ENCODE peak calls at places on chromosome 11, in seven cellular contexts. One of them, this sample, is unnamed.

GRCh38 chr11:61897387-61898246 is 6.3 kb upstream of the FADS3 start:
- DNase-seq in upper lobe of right lung: peak; percentile 88
- DNase-seq in stimulated activated CD4-positive, alpha-beta T cell treated with anti-CD3 and anti-CD28 coated beads, Interleukin-1b, Interleukin-23, amount 100 ng/mL, for 1 hour: peak; percentile 50
- DNase-seq in Calu3: peak; percentile 91
- DNase-seq in WTC11: peak; percentile 94
- DNase-seq in activated CD4-positive, alpha-beta T cell treated with anti-CD3 and anti-CD28 coated beads, Interleukin-2, amount 50 U/mL, for 24 hours: peak; percentile 61
- DNase-seq in amniotic epithelial cell: peak; percentile 29
- DNase-seq in this sample: no peak

GRCh38 chr11:16713594-16713993 is 24.9 kb upstream of the C11orf58 start:
- DNase-seq in WTC11: no peak
- DNase-seq in amniotic epithelial cell: no peak
- DNase-seq in stimulated activated CD4-positive, alpha-beta T cell treated with anti-CD3 and anti-CD28 coated beads, Interleukin-1b, Interleukin-23, amount 100 ng/mL, for 1 hour: no peak
- DNase-seq in upper lobe of right lung: no peak
- DNase-seq in activated CD4-positive, alpha-beta T cell treated with anti-CD3 and anti-CD28 coated beads, Interleukin-2, amount 50 U/mL, for 24 hours: no peak
- DNase-seq in Calu3: no peak
- DNase-seq in this sample: no peak

GRCh38 chr11:117143390-117143789 is 697 bp upstream of the PAFAH1B2 start:
- DNase-seq in WTC11: no peak
- DNase-seq in activated CD4-positive, alpha-beta T cell treated with anti-CD3 and anti-CD28 coated beads, Interleukin-2, amount 50 U/mL, for 24 hours: no peak
- DNase-seq in Calu3: no peak
- DNase-seq in upper lobe of right lung: no peak
- DNase-seq in amniotic epithelial cell: peak; percentile 59
- DNase-seq in stimulated activated CD4-positive, alpha-beta T cell treated with anti-CD3 and anti-CD28 coated beads, Interleukin-1b, Interleukin-23, amount 100 ng/mL, for 1 hour: no peak
- DNase-seq in this sample: peak; percentile 48

GRCh38 chr11:75655619-75656018 is 13.2 kb downstream of the MAP6 start:
- DNase-seq in upper lobe of right lung: no peak
- DNase-seq in WTC11: no peak
- DNase-seq in Calu3: no peak
- DNase-seq in activated CD4-positive, alpha-beta T cell treated with anti-CD3 and anti-CD28 coated beads, Interleukin-2, amount 50 U/mL, for 24 hours: no peak
- DNase-seq in amniotic epithelial cell: no peak
- DNase-seq in stimulated activated CD4-positive, alpha-beta T cell treated with anti-CD3 and anti-CD28 coated beads, Interleukin-1b, Interleukin-23, amount 100 ng/mL, for 1 hour: no peak
- DNase-seq in this sample: no peak

GRCh38 chr11:129611661-129612566 is 203.7 kb upstream of the TMEM45B start:
- DNase-seq in upper lobe of right lung: no peak
- DNase-seq in activated CD4-positive, alpha-beta T cell treated with anti-CD3 and anti-CD28 coated beads, Interleukin-2, amount 50 U/mL, for 24 hours: no peak
- DNase-seq in WTC11: no peak
- DNase-seq in amniotic epithelial cell: peak; percentile 20
- DNase-seq in stimulated activated CD4-positive, alpha-beta T cell treated with anti-CD3 and anti-CD28 coated beads, Interleukin-1b, Interleukin-23, amount 100 ng/mL, for 1 hour: no peak
- DNase-seq in Calu3: peak; percentile 15
- DNase-seq in this sample: no peak

GRCh38 chr11:101706541-101706940 is 122.7 kb upstream of the TRPC6 start:
- DNase-seq in activated CD4-positive, alpha-beta T cell treated with anti-CD3 and anti-CD28 coated beads, Interleukin-2, amount 50 U/mL, for 24 hours: no peak
- DNase-seq in WTC11: no peak
- DNase-seq in upper lobe of right lung: no peak
- DNase-seq in Calu3: no peak
- DNase-seq in stimulated activated CD4-positive, alpha-beta T cell treated with anti-CD3 and anti-CD28 coated beads, Interleukin-1b, Interleukin-23, amount 100 ng/mL, for 1 hour: no peak
- DNase-seq in amniotic epithelial cell: no peak
- DNase-seq in this sample: no peak

GRCh38 chr11:16607675-16608644 is 130.5 kb upstream of the C11orf58 start:
- DNase-seq in activated CD4-positive, alpha-beta T cell treated with anti-CD3 and anti-CD28 coated beads, Interleukin-2, amount 50 U/mL, for 24 hours: no peak
- DNase-seq in stimulated activated CD4-positive, alpha-beta T cell treated with anti-CD3 and anti-CD28 coated beads, Interleukin-1b, Interleukin-23, amount 100 ng/mL, for 1 hour: no peak
- DNase-seq in WTC11: peak; percentile 78
- DNase-seq in Calu3: peak; percentile 57
- DNase-seq in amniotic epithelial cell: peak; percentile 58
- DNase-seq in upper lobe of right lung: peak; percentile 74
- DNase-seq in this sample: peak; percentile 65

GRCh38 chr11:70824590-70825300 is 426.4 kb downstream of the CTTN start:
- DNase-seq in WTC11: no peak
- DNase-seq in Calu3: no peak
- DNase-seq in upper lobe of right lung: no peak
- DNase-seq in stimulated activated CD4-positive, alpha-beta T cell treated with anti-CD3 and anti-CD28 coated beads, Interleukin-1b, Interleukin-23, amount 100 ng/mL, for 1 hour: no peak
- DNase-seq in activated CD4-positive, alpha-beta T cell treated with anti-CD3 and anti-CD28 coated beads, Interleukin-2, amount 50 U/mL, for 24 hours: no peak
- DNase-seq in amniotic epithelial cell: no peak
- DNase-seq in this sample: peak; percentile 10

GRCh38 chr11:119192111-119192510 is 6.8 kb downstream of the NHERF4 start:
- DNase-seq in stimulated activated CD4-positive, alpha-beta T cell treated with anti-CD3 and anti-CD28 coated beads, Interleukin-1b, Interleukin-23, amount 100 ng/mL, for 1 hour: no peak
- DNase-seq in activated CD4-positive, alpha-beta T cell treated with anti-CD3 and anti-CD28 coated beads, Interleukin-2, amount 50 U/mL, for 24 hours: no peak
- DNase-seq in amniotic epithelial cell: peak; percentile 84
- DNase-seq in WTC11: no peak
- DNase-seq in upper lobe of right lung: no peak
- DNase-seq in Calu3: no peak
- DNase-seq in this sample: no peak

GRCh38 chr11:61058583-61059259 is 43.6 kb upstream of the CD5 start:
- DNase-seq in upper lobe of right lung: no peak
- DNase-seq in stimulated activated CD4-positive, alpha-beta T cell treated with anti-CD3 and anti-CD28 coated beads, Interleukin-1b, Interleukin-23, amount 100 ng/mL, for 1 hour: no peak
- DNase-seq in Calu3: no peak
- DNase-seq in amniotic epithelial cell: no peak
- DNase-seq in activated CD4-positive, alpha-beta T cell treated with anti-CD3 and anti-CD28 coated beads, Interleukin-2, amount 50 U/mL, for 24 hours: no peak
- DNase-seq in WTC11: no peak
- DNase-seq in this sample: no peak

GRCh38 chr11:8225589-8226036 is 38.1 kb downstream of the LMO1 start:
- DNase-seq in stimulated activated CD4-positive, alpha-beta T cell treated with anti-CD3 and anti-CD28 coated beads, Interleukin-1b, Interleukin-23, amount 100 ng/mL, for 1 hour: peak; percentile 26
- DNase-seq in WTC11: peak; percentile 96
- DNase-seq in Calu3: peak; percentile 73
- DNase-seq in activated CD4-positive, alpha-beta T cell treated with anti-CD3 and anti-CD28 coated beads, Interleukin-2, amount 50 U/mL, for 24 hours: peak; percentile 55
- DNase-seq in upper lobe of right lung: peak; percentile 80
- DNase-seq in amniotic epithelial cell: peak; percentile 34
- DNase-seq in this sample: peak; percentile 15

GRCh38 chr11:45928535-45929215 is 6.2 kb downstream of the LARGE2 start:
- DNase-seq in stimulated activated CD4-positive, alpha-beta T cell treated with anti-CD3 and anti-CD28 coated beads, Interleukin-1b, Interleukin-23, amount 100 ng/mL, for 1 hour: no peak
- DNase-seq in WTC11: no peak
- DNase-seq in amniotic epithelial cell: no peak
- DNase-seq in upper lobe of right lung: peak; percentile 53
- DNase-seq in activated CD4-positive, alpha-beta T cell treated with anti-CD3 and anti-CD28 coated beads, Interleukin-2, amount 50 U/mL, for 24 hours: no peak
- DNase-seq in Calu3: no peak
- DNase-seq in this sample: no peak

GRCh38 chr11:47938791-47939560 is 41.4 kb upstream of the PTPRJ start:
- DNase-seq in activated CD4-positive, alpha-beta T cell treated with anti-CD3 and anti-CD28 coated beads, Interleukin-2, amount 50 U/mL, for 24 hours: no peak
- DNase-seq in Calu3: no peak
- DNase-seq in amniotic epithelial cell: no peak
- DNase-seq in stimulated activated CD4-positive, alpha-beta T cell treated with anti-CD3 and anti-CD28 coated beads, Interleukin-1b, Interleukin-23, amount 100 ng/mL, for 1 hour: no peak
- DNase-seq in WTC11: no peak
- DNase-seq in upper lobe of right lung: no peak
- DNase-seq in this sample: no peak

GRCh38 chr11:59898046-59898445 is 19.5 kb downstream of the OOSP3 start:
- DNase-seq in activated CD4-positive, alpha-beta T cell treated with anti-CD3 and anti-CD28 coated beads, Interleukin-2, amount 50 U/mL, for 24 hours: no peak
- DNase-seq in upper lobe of right lung: no peak
- DNase-seq in stimulated activated CD4-positive, alpha-beta T cell treated with anti-CD3 and anti-CD28 coated beads, Interleukin-1b, Interleukin-23, amount 100 ng/mL, for 1 hour: no peak
- DNase-seq in Calu3: no peak
- DNase-seq in WTC11: no peak
- DNase-seq in amniotic epithelial cell: no peak
- DNase-seq in this sample: no peak

GRCh38 chr11:120285256-120285655 is 39.8 kb upstream of the TLCD5 start:
- DNase-seq in amniotic epithelial cell: no peak
- DNase-seq in upper lobe of right lung: no peak
- DNase-seq in stimulated activated CD4-positive, alpha-beta T cell treated with anti-CD3 and anti-CD28 coated beads, Interleukin-1b, Interleukin-23, amount 100 ng/mL, for 1 hour: no peak
- DNase-seq in WTC11: no peak
- DNase-seq in activated CD4-positive, alpha-beta T cell treated with anti-CD3 and anti-CD28 coated beads, Interleukin-2, amount 50 U/mL, for 24 hours: no peak
- DNase-seq in Calu3: no peak
- DNase-seq in this sample: no peak

GRCh38 chr11:124799384-124800225 is 601 bp downstream of the MSANTD2 start:
- DNase-seq in stimulated activated CD4-positive, alpha-beta T cell treated with anti-CD3 and anti-CD28 coated beads, Interleukin-1b, Interleukin-23, amount 100 ng/mL, for 1 hour: no peak
- DNase-seq in upper lobe of right lung: peak; percentile 76
- DNase-seq in amniotic epithelial cell: peak; percentile 6
- DNase-seq in Calu3: peak; percentile 28
- DNase-seq in WTC11: peak; percentile 49
- DNase-seq in activated CD4-positive, alpha-beta T cell treated with anti-CD3 and anti-CD28 coated beads, Interleukin-2, amount 50 U/mL, for 24 hours: peak; percentile 9
- DNase-seq in this sample: peak; percentile 12

GRCh38 chr11:111091341-111091740 is 154.2 kb upstream of the POU2AF2 start:
- DNase-seq in WTC11: no peak
- DNase-seq in Calu3: no peak
- DNase-seq in upper lobe of right lung: no peak
- DNase-seq in stimulated activated CD4-positive, alpha-beta T cell treated with anti-CD3 and anti-CD28 coated beads, Interleukin-1b, Interleukin-23, amount 100 ng/mL, for 1 hour: no peak
- DNase-seq in activated CD4-positive, alpha-beta T cell treated with anti-CD3 and anti-CD28 coated beads, Interleukin-2, amount 50 U/mL, for 24 hours: no peak
- DNase-seq in amniotic epithelial cell: no peak
- DNase-seq in this sample: no peak

GRCh38 chr11:120893431-120894206 is 130.3 kb upstream of the TBCEL start:
- DNase-seq in upper lobe of right lung: no peak
- DNase-seq in stimulated activated CD4-positive, alpha-beta T cell treated with anti-CD3 and anti-CD28 coated beads, Interleukin-1b, Interleukin-23, amount 100 ng/mL, for 1 hour: no peak
- DNase-seq in amniotic epithelial cell: no peak
- DNase-seq in WTC11: no peak
- DNase-seq in activated CD4-positive, alpha-beta T cell treated with anti-CD3 and anti-CD28 coated beads, Interleukin-2, amount 50 U/mL, for 24 hours: no peak
- DNase-seq in Calu3: no peak
- DNase-seq in this sample: no peak

GRCh38 chr11:35617687-35618496 is at the start of gene FJX1:
- DNase-seq in Calu3: peak; percentile 66
- DNase-seq in activated CD4-positive, alpha-beta T cell treated with anti-CD3 and anti-CD28 coated beads, Interleukin-2, amount 50 U/mL, for 24 hours: no peak
- DNase-seq in amniotic epithelial cell: peak; percentile 92
- DNase-seq in WTC11: peak; percentile 76
- DNase-seq in stimulated activated CD4-positive, alpha-beta T cell treated with anti-CD3 and anti-CD28 coated beads, Interleukin-1b, Interleukin-23, amount 100 ng/mL, for 1 hour: no peak
- DNase-seq in upper lobe of right lung: peak; percentile 73
- DNase-seq in this sample: peak; percentile 94

GRCh38 chr11:130890039-130890745 is 26.1 kb downstream of the SNX19 start:
- DNase-seq in WTC11: no peak
- DNase-seq in activated CD4-positive, alpha-beta T cell treated with anti-CD3 and anti-CD28 coated beads, Interleukin-2, amount 50 U/mL, for 24 hours: no peak
- DNase-seq in stimulated activated CD4-positive, alpha-beta T cell treated with anti-CD3 and anti-CD28 coated beads, Interleukin-1b, Interleukin-23, amount 100 ng/mL, for 1 hour: no peak
- DNase-seq in amniotic epithelial cell: peak; percentile 65
- DNase-seq in Calu3: no peak
- DNase-seq in upper lobe of right lung: no peak
- DNase-seq in this sample: no peak

GRCh38 chr11:88494857-88495256 is 157.3 kb upstream of the CTSC start:
- DNase-seq in upper lobe of right lung: no peak
- DNase-seq in WTC11: no peak
- DNase-seq in amniotic epithelial cell: no peak
- DNase-seq in Calu3: no peak
- DNase-seq in stimulated activated CD4-positive, alpha-beta T cell treated with anti-CD3 and anti-CD28 coated beads, Interleukin-1b, Interleukin-23, amount 100 ng/mL, for 1 hour: no peak
- DNase-seq in activated CD4-positive, alpha-beta T cell treated with anti-CD3 and anti-CD28 coated beads, Interleukin-2, amount 50 U/mL, for 24 hours: no peak
- DNase-seq in this sample: no peak

GRCh38 chr11:102991776-102992175 is 36.2 kb upstream of the MMP13 start:
- DNase-seq in Calu3: no peak
- DNase-seq in stimulated activated CD4-positive, alpha-beta T cell treated with anti-CD3 and anti-CD28 coated beads, Interleukin-1b, Interleukin-23, amount 100 ng/mL, for 1 hour: no peak
- DNase-seq in amniotic epithelial cell: no peak
- DNase-seq in WTC11: no peak
- DNase-seq in upper lobe of right lung: no peak
- DNase-seq in activated CD4-positive, alpha-beta T cell treated with anti-CD3 and anti-CD28 coated beads, Interleukin-2, amount 50 U/mL, for 24 hours: no peak
- DNase-seq in this sample: no peak

GRCh38 chr11:72673943-72674828 is at the start of gene PDE2A:
- DNase-seq in upper lobe of right lung: no peak
- DNase-seq in activated CD4-positive, alpha-beta T cell treated with anti-CD3 and anti-CD28 coated beads, Interleukin-2, amount 50 U/mL, for 24 hours: no peak
- DNase-seq in WTC11: no peak
- DNase-seq in stimulated activated CD4-positive, alpha-beta T cell treated with anti-CD3 and anti-CD28 coated beads, Interleukin-1b, Interleukin-23, amount 100 ng/mL, for 1 hour: no peak
- DNase-seq in amniotic epithelial cell: no peak
- DNase-seq in Calu3: no peak
- DNase-seq in this sample: no peak

GRCh38 chr11:93939084-93939780 is 81.9 kb upstream of the HEPHL1 start:
- DNase-seq in amniotic epithelial cell: peak; percentile 51
- DNase-seq in activated CD4-positive, alpha-beta T cell treated with anti-CD3 and anti-CD28 coated beads, Interleukin-2, amount 50 U/mL, for 24 hours: no peak
- DNase-seq in upper lobe of right lung: no peak
- DNase-seq in stimulated activated CD4-positive, alpha-beta T cell treated with anti-CD3 and anti-CD28 coated beads, Interleukin-1b, Interleukin-23, amount 100 ng/mL, for 1 hour: no peak
- DNase-seq in WTC11: no peak
- DNase-seq in Calu3: no peak
- DNase-seq in this sample: peak; percentile 36

GRCh38 chr11:64723117-64723906 is at the start of gene NRXN2:
- DNase-seq in WTC11: peak; percentile 87
- DNase-seq in Calu3: peak; percentile 77
- DNase-seq in upper lobe of right lung: peak; percentile 90
- DNase-seq in activated CD4-positive, alpha-beta T cell treated with anti-CD3 and anti-CD28 coated beads, Interleukin-2, amount 50 U/mL, for 24 hours: peak; percentile 62
- DNase-seq in stimulated activated CD4-positive, alpha-beta T cell treated with anti-CD3 and anti-CD28 coated beads, Interleukin-1b, Interleukin-23, amount 100 ng/mL, for 1 hour: peak; percentile 56
- DNase-seq in amniotic epithelial cell: peak; percentile 68
- DNase-seq in this sample: peak; percentile 84

GRCh38 chr11:134252539-134253188 is 488 bp downstream of the THYN1 start:
- DNase-seq in upper lobe of right lung: no peak
- DNase-seq in stimulated activated CD4-positive, alpha-beta T cell treated with anti-CD3 and anti-CD28 coated beads, Interleukin-1b, Interleukin-23, amount 100 ng/mL, for 1 hour: no peak
- DNase-seq in activated CD4-positive, alpha-beta T cell treated with anti-CD3 and anti-CD28 coated beads, Interleukin-2, amount 50 U/mL, for 24 hours: peak; percentile 10
- DNase-seq in amniotic epithelial cell: peak; percentile 67
- DNase-seq in Calu3: no peak
- DNase-seq in WTC11: peak; percentile 29
- DNase-seq in this sample: no peak

GRCh38 chr11:4881860-4882500 is at the start of gene OR51T1:
- DNase-seq in stimulated activated CD4-positive, alpha-beta T cell treated with anti-CD3 and anti-CD28 coated beads, Interleukin-1b, Interleukin-23, amount 100 ng/mL, for 1 hour: no peak
- DNase-seq in WTC11: no peak
- DNase-seq in Calu3: no peak
- DNase-seq in amniotic epithelial cell: peak; percentile 18
- DNase-seq in activated CD4-positive, alpha-beta T cell treated with anti-CD3 and anti-CD28 coated beads, Interleukin-2, amount 50 U/mL, for 24 hours: no peak
- DNase-seq in upper lobe of right lung: no peak
- DNase-seq in this sample: no peak

GRCh38 chr11:35418847-35419712 is at the start of gene SLC1A2:
- DNase-seq in activated CD4-positive, alpha-beta T cell treated with anti-CD3 and anti-CD28 coated beads, Interleukin-2, amount 50 U/mL, for 24 hours: no peak
- DNase-seq in amniotic epithelial cell: no peak
- DNase-seq in upper lobe of right lung: peak; percentile 70
- DNase-seq in WTC11: peak; percentile 71
- DNase-seq in stimulated activated CD4-positive, alpha-beta T cell treated with anti-CD3 and anti-CD28 coated beads, Interleukin-1b, Interleukin-23, amount 100 ng/mL, for 1 hour: no peak
- DNase-seq in Calu3: peak; percentile 18
- DNase-seq in this sample: no peak

GRCh38 chr11:38593649-38594048 is 1995.6 kb upstream of the RAG2 start:
- DNase-seq in stimulated activated CD4-positive, alpha-beta T cell treated with anti-CD3 and anti-CD28 coated beads, Interleukin-1b, Interleukin-23, amount 100 ng/mL, for 1 hour: no peak
- DNase-seq in upper lobe of right lung: no peak
- DNase-seq in activated CD4-positive, alpha-beta T cell treated with anti-CD3 and anti-CD28 coated beads, Interleukin-2, amount 50 U/mL, for 24 hours: no peak
- DNase-seq in Calu3: no peak
- DNase-seq in amniotic epithelial cell: peak; percentile 24
- DNase-seq in WTC11: no peak
- DNase-seq in this sample: peak; percentile 47

GRCh38 chr11:16867097-16867496 is 128.7 kb downstream of the C11orf58 start:
- DNase-seq in WTC11: no peak
- DNase-seq in activated CD4-positive, alpha-beta T cell treated with anti-CD3 and anti-CD28 coated beads, Interleukin-2, amount 50 U/mL, for 24 hours: no peak
- DNase-seq in upper lobe of right lung: no peak
- DNase-seq in amniotic epithelial cell: no peak
- DNase-seq in stimulated activated CD4-positive, alpha-beta T cell treated with anti-CD3 and anti-CD28 coated beads, Interleukin-1b, Interleukin-23, amount 100 ng/mL, for 1 hour: no peak
- DNase-seq in Calu3: no peak
- DNase-seq in this sample: no peak

GRCh38 chr11:130037058-130037457 is 32.6 kb upstream of the APLP2 start:
- DNase-seq in activated CD4-positive, alpha-beta T cell treated with anti-CD3 and anti-CD28 coated beads, Interleukin-2, amount 50 U/mL, for 24 hours: no peak
- DNase-seq in WTC11: no peak
- DNase-seq in amniotic epithelial cell: peak; percentile 77
- DNase-seq in stimulated activated CD4-positive, alpha-beta T cell treated with anti-CD3 and anti-CD28 coated beads, Interleukin-1b, Interleukin-23, amount 100 ng/mL, for 1 hour: no peak
- DNase-seq in upper lobe of right lung: no peak
- DNase-seq in Calu3: peak; percentile 8
- DNase-seq in this sample: peak; percentile 71

GRCh38 chr11:75280770-75281468 is 40.3 kb downstream of the TPBGL start:
- DNase-seq in WTC11: no peak
- DNase-seq in amniotic epithelial cell: no peak
- DNase-seq in upper lobe of right lung: peak; percentile 63
- DNase-seq in Calu3: no peak
- DNase-seq in activated CD4-positive, alpha-beta T cell treated with anti-CD3 and anti-CD28 coated beads, Interleukin-2, amount 50 U/mL, for 24 hours: no peak
- DNase-seq in stimulated activated CD4-positive, alpha-beta T cell treated with anti-CD3 and anti-CD28 coated beads, Interleukin-1b, Interleukin-23, amount 100 ng/mL, for 1 hour: no peak
- DNase-seq in this sample: no peak